ENCODE peak calls at places on chromosomes 3 and 15, in four cellular contexts. E is adrenal gland, T is hepatocyte, M is stomach. I is an unnamed sample.

GRCh38 chr15:60840703-60841411 is 361.9 kb upstream of the ICE2 start:
- DNase-seq in E (no peak), T (no peak), M (no peak), I (no peak)

GRCh38 chr15:81442454-81442853 is 68.4 kb upstream of the TMC3 start:
- DNase-seq in E (no peak), T (no peak), M (no peak), I (no peak)

GRCh38 chr3:65846936-65847335 is 191.8 kb downstream of the MAGI1 start:
- DNase-seq in E (no peak), T (no peak), M (no peak), I (no peak)

GRCh38 chr3:50171540-50172301 is 16.6 kb downstream of the SEMA3F start:
- DNase-seq in E (no peak), T (peak), M (peak), I (peak)

GRCh38 chr3:157594413-157594812 is 91.2 kb upstream of the VEPH1 start:
- DNase-seq in E (no peak), T (no peak), M (no peak), I (no peak)

GRCh38 chr3:101850327-101851048 is 1.2 kb downstream of the NFKBIZ start:
- DNase-seq in E (no peak), T (no peak), M (no peak), I (no peak)

GRCh38 chr3:61733866-61734265 is 172.5 kb downstream of the PTPRG start:
- DNase-seq in E (no peak), T (no peak), M (no peak), I (no peak)

GRCh38 chr3:38840987-38841386 is 25.0 kb upstream of the SCN10A start:
- DNase-seq in E (no peak), T (no peak), M (no peak), I (no peak)

GRCh38 chr3:43629254-43629653 is 7.4 kb upstream of the ANO10 start:
- DNase-seq in E (no peak), T (no peak), M (no peak), I (no peak)

GRCh38 chr3:171320721-171321120 is 139.5 kb downstream of the TNIK start:
- DNase-seq in E (no peak), T (no peak), M (no peak), I (no peak)

GRCh38 chr3:111874177-111874820 is 15.2 kb downstream of the PHLDB2 start:
- DNase-seq in E (no peak), T (no peak), M (no peak), I (no peak)

GRCh38 chr3:21377366-21377765 is 373.6 kb downstream of the ZNF385D start:
- DNase-seq in E (no peak), T (no peak), M (no peak), I (no peak)

GRCh38 chr3:32089476-32089875 is 16.9 kb upstream of the GPD1L start:
- DNase-seq in E (no peak), T (no peak), M (no peak), I (no peak)

GRCh38 chr15:32104061-32104980 is 74.0 kb downstream of the CHRNA7 start:
- DNase-seq in E (no peak), T (no peak), M (no peak), I (no peak)

GRCh38 chr3:182735672-182736071 is 57.6 kb upstream of the ATP11B start:
- DNase-seq in E (no peak), T (no peak), M (no peak), I (no peak)

GRCh38 chr15:63874616-63875015 is 40.9 kb upstream of the HERC1 start:
- DNase-seq in E (no peak), T (no peak), M (no peak), I (no peak)

GRCh38 chr15:51227967-51228783 is 110.2 kb downstream of the CYP19A1 start:
- DNase-seq in E (peak), T (peak), M (no peak), I (no peak)

GRCh38 chr15:77354064-77354463 is 65.8 kb downstream of the PEAK1 start:
- DNase-seq in E (no peak), T (no peak), M (no peak), I (no peak)

GRCh38 chr3:52245322-52246263 is at the start of gene PPM1M:
- DNase-seq in E (peak), T (peak), M (peak), I (peak)

GRCh38 chr3:29324180-29324651 is 43.3 kb downstream of the RBMS3 start:
- DNase-seq in E (peak), T (peak), M (peak), I (peak)

GRCh38 chr15:51470512-51470911 is 129.1 kb downstream of the GLDN start:
- DNase-seq in E (no peak), T (no peak), M (no peak), I (no peak)

GRCh38 chr3:173912126-173912525 is 514.6 kb downstream of the NLGN1 start:
- DNase-seq in E (no peak), T (no peak), M (no peak), I (no peak)

GRCh38 chr3:12224181-12225147 is 64.4 kb upstream of the PPARG start:
- DNase-seq in E (no peak), T (peak), M (peak), I (no peak)

GRCh38 chr3:27993061-27993460 is 248.4 kb upstream of the CMC1 start:
- DNase-seq in E (no peak), T (no peak), M (no peak), I (no peak)

GRCh38 chr3:57963811-57964346 is 44.3 kb upstream of the FLNB start:
- DNase-seq in E (no peak), T (no peak), M (no peak), I (no peak)

DNA sequence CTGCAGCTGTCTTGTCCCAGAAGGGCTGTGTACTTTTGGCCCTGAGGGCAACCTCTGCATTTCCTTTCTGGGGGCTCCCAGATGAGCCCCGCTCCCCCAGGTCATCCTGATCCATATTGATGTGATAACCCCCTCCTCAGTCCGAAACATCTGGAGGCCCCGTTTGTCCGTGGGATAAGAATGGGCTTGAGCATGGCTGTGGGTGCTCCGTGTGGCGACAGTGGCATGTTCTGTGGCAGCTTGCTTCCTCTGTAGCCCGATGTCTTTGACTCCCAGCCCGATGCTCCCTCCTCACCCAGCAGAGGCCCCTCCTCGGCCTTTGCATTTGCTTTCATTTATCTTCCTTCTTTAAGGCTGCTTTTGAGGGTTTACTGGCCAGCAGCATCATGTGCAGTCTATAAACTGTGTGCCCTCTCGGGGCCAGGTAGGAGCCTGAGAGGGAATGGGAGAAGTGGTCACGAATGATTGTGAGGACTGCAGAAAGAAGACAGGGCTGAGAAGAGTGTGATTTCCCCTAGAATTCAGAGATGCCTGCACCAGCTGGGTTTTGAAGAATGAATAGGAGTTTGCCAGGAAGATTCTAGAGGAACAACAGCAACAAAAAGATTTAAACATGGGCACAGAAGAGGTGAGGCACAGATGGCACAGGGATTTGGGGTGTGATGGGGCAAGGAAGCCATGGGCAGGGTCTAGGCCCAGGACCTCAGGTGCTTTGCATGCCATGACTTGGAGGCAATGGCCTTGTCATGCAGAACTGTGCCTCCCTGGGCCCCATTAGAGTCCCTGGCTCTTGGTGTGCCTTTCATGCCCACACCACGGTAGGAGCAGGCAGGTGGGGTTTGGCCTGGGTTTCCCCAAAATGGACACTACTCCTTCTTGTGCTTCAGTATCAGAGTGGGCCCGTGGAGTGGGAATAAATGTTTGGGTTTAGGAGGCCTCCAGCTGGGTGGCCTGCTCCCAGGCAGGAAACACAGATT is 34.2 kb downstream of the APBA2 start:
- DNase-seq in E (no peak), T (no peak), M (no peak), I (no peak)
- H3K27ac ChIP-seq in E (no peak), T (no peak), M (no peak), I (no peak)

GRCh38 chr3:149828390-149828789 is 15.4 kb downstream of the RNF13 start:
- DNase-seq in E (no peak), T (no peak), M (no peak), I (no peak)

GRCh38 chr3:149832086-149832485 is 19.1 kb downstream of the RNF13 start:
- DNase-seq in E (no peak), T (no peak), M (no peak), I (no peak)

GRCh38 chr3:149830902-149831301 is 17.9 kb downstream of the RNF13 start:
- DNase-seq in E (no peak), T (no peak), M (no peak), I (no peak)

GRCh38 chr3:149833241-149833640 is 20.2 kb downstream of the RNF13 start:
- DNase-seq in E (no peak), T (no peak), M (no peak), I (no peak)

GRCh38 chr3:149831321-149831720 is 18.3 kb downstream of the RNF13 start:
- DNase-seq in E (no peak), T (no peak), M (no peak), I (no peak)
- TF ChIP-seq CTCF in E (no peak), T (no peak), M (no peak), I (no peak)

DNA sequence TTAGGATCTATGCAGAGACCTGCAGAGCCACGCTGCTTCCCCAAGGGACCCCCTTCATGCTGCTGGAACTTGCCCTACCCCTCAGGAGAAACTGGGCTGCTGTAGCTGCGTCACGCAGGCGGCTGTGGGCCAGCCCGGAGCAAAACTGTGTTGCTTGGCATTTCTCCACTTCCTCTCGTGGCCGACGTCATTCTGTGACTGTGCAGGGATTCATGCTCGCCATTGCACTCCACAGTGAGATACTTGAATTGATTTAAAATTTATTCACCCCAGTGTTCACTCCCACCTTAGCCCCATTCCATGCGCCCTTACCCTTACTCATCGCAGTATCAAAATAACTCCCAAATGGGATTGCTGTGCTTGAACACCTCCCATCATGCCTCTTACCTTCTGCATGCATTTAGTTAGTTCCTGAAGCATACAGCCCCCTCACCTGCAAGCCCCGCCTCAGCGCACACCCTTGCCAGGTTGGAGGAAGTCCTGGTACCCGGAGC is 45.7 kb downstream of the TMEM44 start:
- DNase-seq in E (peak), T (no peak), M (no peak), I (no peak)
- H3K27ac ChIP-seq in E (no peak), T (no peak), M (no peak), I (no peak)

DNA sequence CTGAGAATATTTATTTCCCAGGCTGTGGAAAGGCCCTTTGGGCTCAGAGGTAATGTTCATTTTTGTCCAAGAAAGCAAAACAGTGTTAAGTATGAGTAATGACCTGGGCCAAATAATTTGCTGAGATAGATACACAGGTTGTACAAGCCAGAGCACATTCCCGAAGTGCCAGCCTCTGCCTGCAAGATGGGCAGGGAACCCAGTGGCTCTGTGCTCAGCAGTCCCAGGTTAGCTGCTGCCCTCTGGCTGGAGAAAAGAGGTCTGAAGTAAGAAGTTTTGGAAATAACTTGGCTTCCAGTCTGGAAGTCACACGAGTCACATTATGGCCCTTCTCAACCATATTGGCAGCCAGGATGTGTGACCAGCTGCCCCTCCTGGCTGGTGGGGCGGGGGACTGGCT is 20.2 kb downstream of the MYZAP start:
- DNase-seq in E (peak), T (peak), M (peak), I (peak)
- TF ChIP-seq CTCF in E (no peak), T (peak), M (peak), I (peak)

GRCh38 chr15:66369773-66370651 is 13.5 kb upstream of the TIPIN start:
- DNase-seq in E (no peak), T (no peak), M (no peak), I (no peak)
- H3K27ac ChIP-seq in E (peak), T (no peak), M (peak), I (peak)

DNA sequence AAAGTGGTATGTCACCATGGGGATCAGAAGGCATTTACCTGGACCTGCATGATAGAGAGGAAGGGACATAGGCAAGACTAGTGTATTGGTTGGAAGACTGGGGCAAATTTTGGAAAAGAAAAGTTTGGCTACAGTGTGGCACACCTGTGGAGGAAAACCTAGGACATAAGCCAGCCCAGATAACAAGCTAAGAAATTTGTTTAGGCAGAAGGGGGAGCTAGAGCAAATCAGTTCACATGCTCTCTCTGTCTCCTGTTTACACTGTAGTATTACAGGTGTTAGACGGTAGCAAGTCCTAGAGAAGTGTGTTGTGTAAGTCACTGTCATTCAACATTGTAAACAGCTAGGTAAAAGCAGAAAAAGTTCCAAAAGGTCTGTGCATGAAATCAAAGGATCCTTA is 11.9 kb upstream of the ALDH1A2 start:
- DNase-seq in E (no peak), T (peak), M (no peak), I (no peak)
- TF ChIP-seq CTCF in E (no peak), T (peak), M (no peak), I (peak)

DNA sequence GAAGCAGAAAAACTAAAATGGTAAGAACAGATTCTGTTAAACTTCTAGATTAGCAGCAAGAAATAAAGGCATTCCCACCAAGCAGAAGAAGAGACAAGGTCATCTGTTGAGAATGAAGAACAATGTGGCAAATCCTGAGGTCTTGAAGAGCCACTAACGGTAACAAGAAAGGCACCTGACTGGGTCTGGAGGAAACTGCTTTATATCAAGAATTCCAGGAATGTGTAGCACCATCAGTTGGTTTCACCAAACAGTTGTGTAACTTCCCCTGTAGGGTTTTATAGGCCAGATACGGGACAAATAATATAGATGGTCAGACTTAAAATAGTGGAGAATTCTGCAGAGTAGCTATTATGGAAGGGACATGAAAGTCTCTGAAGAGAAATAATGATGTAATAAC is 57.3 kb downstream of the ACAP2 start:
- DNase-seq in E (no peak), T (no peak), M (no peak), I (no peak)
- H3K27ac ChIP-seq in E (no peak), T (no peak), M (no peak), I (no peak)

DNA sequence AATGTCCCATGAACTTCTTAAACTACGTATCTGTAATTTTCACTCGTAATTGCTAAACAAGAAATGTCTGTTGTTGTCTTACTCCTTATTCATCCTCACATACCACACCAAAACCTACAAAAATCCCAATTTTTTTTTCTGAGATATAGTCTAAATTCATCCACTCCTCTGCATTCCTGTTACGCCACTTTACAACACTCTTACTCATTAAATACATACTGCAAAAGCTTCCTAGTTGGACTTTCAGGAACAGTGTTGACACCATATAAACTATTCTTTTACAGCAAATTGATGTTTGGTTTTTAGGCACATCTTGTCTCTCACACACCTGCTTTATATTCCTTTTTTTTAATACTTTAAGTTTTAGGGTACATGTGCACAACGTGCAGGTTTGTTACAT is 934.9 kb upstream of the CADM2 start:
- DNase-seq in E (no peak), T (no peak), M (no peak), I (no peak)
- TF ChIP-seq CTCF in E (no peak), T (no peak), M (no peak), I (no peak)

I was measured in body of pancreas.